ENCODE peak calls at places on chromosome 14, in five cellular contexts. Y, H, B, E and U are unnamed samples.

GRCh38 chr14:55928316-55928715 is 189.9 kb upstream of the PELI2 start:
- DNase-seq in B (no peak), Y (no peak), E (no peak), H (no peak), U (no peak)

GRCh38 chr14:90523544-90523943 is 126.7 kb downstream of the CALM1 start:
- DNase-seq in B (no peak), Y (peak; percentile 57), H (no peak), E (no peak), U (no peak)

GRCh38 chr14:35374273-35374681 is 30.3 kb downstream of the NFKBIA start:
- DNase-seq in Y (peak; percentile 92), H (peak; percentile 66), E (no peak), B (no peak), U (no peak)

GRCh38 chr14:50082784-50083466 is 33.4 kb downstream of the VCPKMT start:
- DNase-seq in H (no peak), B (peak; percentile 84), E (no peak), Y (peak; percentile 34), U (no peak)

GRCh38 chr14:69270795-69271708 is 11.1 kb downstream of the GALNT16 start:
- DNase-seq in H (no peak), E (no peak), Y (peak; percentile 77), B (no peak), U (no peak)

GRCh38 chr14:54209501-54210231 is 187.1 kb upstream of the CDKN3 start:
- DNase-seq in E (no peak), Y (peak; percentile 68), H (no peak), B (no peak), U (no peak)

GRCh38 chr14:39988939-39989338 is 556.7 kb upstream of the FBXO33 start:
- DNase-seq in E (no peak), H (no peak), B (no peak), Y (peak; percentile 37), U (no peak)

GRCh38 chr14:54893151-54893760 is 9.4 kb downstream of the GCH1 start:
- DNase-seq in H (no peak), B (no peak), E (no peak), Y (peak; percentile 76), U (no peak)

GRCh38 chr14:75521415-75522199 is 662 bp upstream of the BATF start:
- DNase-seq in E (no peak), Y (no peak), B (no peak), H (no peak), U (no peak)